ENCODE peak calls at places on chromosomes 4 and X, in five cellular contexts. G is K562, C is HepG2, F is H1, N is GM12878. D is an unnamed sample.

GRCh38 chr4:10026485-10026884 is 5.2 kb upstream of the SLC2A9 start:
- DNase-seq in G (no peak), C (no peak), F (no peak), N (no peak), D (no peak)

GRCh38 chr4:52937829-52938228 is 75.7 kb downstream of the RASL11B start:
- DNase-seq in G (no peak), C (no peak), F (no peak), N (no peak), D (no peak)

GRCh38 chrX:53254570-53255461 is 26.6 kb downstream of the IQSEC2 start:
- DNase-seq in G (no peak), C (no peak), F (no peak), N (no peak), D (no peak)

GRCh38 chr4:13920111-13920875 is 292.8 kb upstream of the BOD1L1 start:
- DNase-seq in G (no peak), C (no peak), F (peak), N (no peak), D (peak)

GRCh38 chr4:18536420-18536819 is 514.9 kb upstream of the LCORL start:
- DNase-seq in G (no peak), C (peak), F (no peak), N (no peak), D (no peak)

GRCh38 chrX:54786972-54787371 is 11.1 kb downstream of the ITIH6 start:
- DNase-seq in G (no peak), C (no peak), F (no peak), N (no peak), D (no peak)

GRCh38 chrX:150935466-150935865 is 37.0 kb upstream of the CD99L2 start:
- DNase-seq in G (no peak), C (no peak), F (no peak), N (no peak), D (peak)

GRCh38 chrX:153917814-153918213 is 8.2 kb downstream of the ARHGAP4 start:
- DNase-seq in G (no peak), C (no peak), F (no peak), N (no peak), D (no peak)

GRCh38 chr4:137266511-137266910 is 265.8 kb downstream of the PCDH18 start:
- DNase-seq in G (no peak), C (no peak), F (no peak), N (no peak), D (no peak)

GRCh38 chrX:71195959-71196727 is 26.9 kb upstream of the GJB1 start:
- DNase-seq in G (no peak), C (no peak), F (no peak), N (no peak), D (no peak)

GRCh38 chrX:48833531-48834138 is 1.8 kb downstream of the PCSK1N start:
- DNase-seq in G (no peak), C (peak), F (no peak), N (no peak), D (peak)

GRCh38 chr4:60522265-60522664 is 677.9 kb upstream of the ADGRL3 start:
- DNase-seq in G (no peak), C (no peak), F (no peak), N (no peak), D (no peak)

GRCh38 chr4:128570380-128570779 is 239.1 kb upstream of the JADE1 start:
- DNase-seq in G (no peak), C (no peak), F (no peak), N (no peak), D (peak)

GRCh38 chrX:13317366-13317765 is 2.5 kb downstream of the ATXN3L start:
- DNase-seq in G (no peak), C (no peak), F (no peak), N (no peak), D (no peak)

GRCh38 chr4:3307060-3307459 is 14.2 kb downstream of the RGS12 start:
- DNase-seq in G (no peak), C (no peak), F (no peak), N (no peak), D (no peak)

GRCh38 chrX:3815896-3816664 is 102.6 kb upstream of the PRKX start:
- DNase-seq in G (peak), C (peak), F (no peak), N (peak), D (peak)

GRCh38 chrX:83469551-83469950 is 38.5 kb upstream of the POU3F4 start:
- DNase-seq in G (no peak), C (peak), F (no peak), N (no peak), D (peak)

GRCh38 chrX:111006119-111006518 is 89.9 kb upstream of the PAK3 start:
- DNase-seq in G (no peak), C (no peak), F (no peak), N (no peak), D (no peak)

GRCh38 chrX:150958177-150958576 is 25.0 kb upstream of the HMGB3 start:
- DNase-seq in G (no peak), C (no peak), F (no peak), N (no peak), D (no peak)

GRCh38 chr4:120923201-120923522 is 636 bp upstream of the PRDM5 start:
- DNase-seq in G (no peak), C (no peak), F (no peak), N (no peak), D (no peak)

GRCh38 chr4:129929052-129929451 is 833.1 kb downstream of the C4orf33 start:
- DNase-seq in G (no peak), C (no peak), F (no peak), N (no peak), D (no peak)

GRCh38 chr4:48902266-48902665 is 4.3 kb downstream of the OCIAD2 start:
- DNase-seq in G (no peak), C (no peak), F (no peak), N (no peak), D (peak)

GRCh38 chr4:124694961-124695598 is 17.5 kb downstream of the ANKRD50 start:
- DNase-seq in G (no peak), C (no peak), F (no peak), N (no peak), D (no peak)

GRCh38 chrX:49226946-49227345 is 6.2 kb downstream of the CACNA1F start:
- DNase-seq in G (no peak), C (no peak), F (no peak), N (no peak), D (no peak)

GRCh38 chrX:21865436-21865835 is 9.6 kb downstream of the YY2 start:
- DNase-seq in G (no peak), C (no peak), F (no peak), N (no peak), D (no peak)

GRCh38 chr4:2341911-2342652 is 76.4 kb downstream of the ZFYVE28 start:
- DNase-seq in G (no peak), C (no peak), F (no peak), N (no peak), D (no peak)

GRCh38 chr4:151322565-151322964 is 2.8 kb downstream of the SH3D19 start:
- DNase-seq in G (no peak), C (no peak), F (no peak), N (no peak), D (no peak)

GRCh38 chrX:133444952-133445831 is 29.9 kb upstream of the GPC4 start:
- DNase-seq in G (no peak), C (no peak), F (no peak), N (no peak), D (peak)

GRCh38 chr4:55079451-55080173 is 45.8 kb downstream of the KDR start:
- DNase-seq in G (no peak), C (no peak), F (no peak), N (no peak), D (no peak)

GRCh38 chrX:120790118-120790517 is 85.5 kb downstream of the CT47B1 start:
- DNase-seq in G (peak), C (peak), F (no peak), N (peak), D (peak)
- TF ChIP-seq RFX5 in G (no peak), C (no peak), F (no peak), N (no peak), D (no peak)

GRCh38 chr4:75963558-75963957 is 22.7 kb upstream of the NAAA start:
- DNase-seq in G (no peak), C (no peak), F (no peak), N (no peak), D (no peak)

GRCh38 chr4:75973770-75974169 is 17.0 kb downstream of the SDAD1 start:
- DNase-seq in G (no peak), C (no peak), F (no peak), N (no peak), D (no peak)

GRCh38 chr4:75968084-75968483 is 22.7 kb downstream of the SDAD1 start:
- DNase-seq in G (no peak), C (no peak), F (no peak), N (no peak), D (no peak)
- TF ChIP-seq HDAC2 in G (no peak), C (no peak), F (no peak), N (no peak), D (no peak)

DNA sequence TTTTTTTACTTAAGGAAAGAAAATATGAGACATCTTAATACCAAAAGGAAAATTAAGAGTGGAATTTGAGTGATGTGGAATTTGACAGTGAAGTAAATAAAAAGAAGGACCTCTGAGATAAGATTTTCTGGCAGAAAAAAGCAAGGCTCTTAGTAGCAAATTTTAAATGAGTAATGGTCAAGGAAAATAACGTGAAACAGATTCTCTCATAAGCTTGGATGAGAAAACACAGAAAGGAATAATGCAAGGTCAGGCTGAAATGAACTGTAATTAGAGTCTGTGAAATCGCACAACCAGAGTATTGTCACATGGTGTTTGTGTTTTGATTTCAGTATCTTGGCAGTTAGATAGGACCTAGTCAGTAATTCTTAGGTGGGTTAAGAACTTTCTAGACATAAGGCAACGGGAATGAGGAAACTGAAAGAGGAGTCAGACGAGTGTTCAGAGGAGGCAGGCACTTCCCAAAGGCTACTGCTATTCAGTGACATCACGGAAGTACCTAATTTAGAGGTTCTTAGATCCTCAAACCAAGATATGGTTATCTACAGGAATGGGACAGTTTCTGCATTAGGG is 34.5 kb downstream of the LIMCH1 start:
- DNase-seq in G (no peak), C (no peak), F (no peak), N (no peak), D (no peak)
- TF ChIP-seq RAD21 in G (no peak), C (no peak), F (no peak), N (no peak), D (no peak)

DNA sequence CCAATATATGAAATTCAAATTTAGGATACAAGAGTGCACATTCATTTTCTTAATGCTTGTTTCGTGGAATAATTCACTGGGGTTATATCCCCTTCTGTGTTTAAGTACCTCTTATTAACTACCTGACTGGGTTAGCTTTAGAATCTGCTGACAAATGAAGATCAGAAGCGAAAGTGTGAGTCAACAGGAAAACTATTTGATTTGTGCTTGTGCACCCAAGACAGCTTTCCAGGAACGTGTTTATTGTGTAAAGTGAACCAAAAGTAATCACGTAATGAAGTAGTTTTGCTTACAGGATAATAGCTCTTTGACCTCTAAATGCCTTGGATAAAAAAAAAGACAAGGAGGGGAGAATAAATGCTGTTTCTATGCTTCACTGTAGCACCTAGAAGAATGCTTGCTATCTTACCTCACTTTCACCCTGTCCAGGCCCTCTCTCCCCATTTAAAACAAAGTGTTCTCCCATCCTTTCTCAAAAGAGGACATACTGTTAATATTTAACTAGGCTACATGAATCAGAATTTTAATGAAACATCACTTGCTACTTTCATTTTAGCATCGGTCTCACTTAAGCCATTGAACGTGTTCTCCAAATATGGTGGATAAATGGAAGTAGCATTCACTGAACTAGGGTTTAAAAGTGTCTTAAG is 141.9 kb downstream of the THOC2 start:
- DNase-seq in G (no peak), C (peak), F (no peak), N (peak), D (peak)
- TF ChIP-seq RFX5 in G (no peak), C (no peak), F (no peak), N (no peak), D (no peak)

DNA sequence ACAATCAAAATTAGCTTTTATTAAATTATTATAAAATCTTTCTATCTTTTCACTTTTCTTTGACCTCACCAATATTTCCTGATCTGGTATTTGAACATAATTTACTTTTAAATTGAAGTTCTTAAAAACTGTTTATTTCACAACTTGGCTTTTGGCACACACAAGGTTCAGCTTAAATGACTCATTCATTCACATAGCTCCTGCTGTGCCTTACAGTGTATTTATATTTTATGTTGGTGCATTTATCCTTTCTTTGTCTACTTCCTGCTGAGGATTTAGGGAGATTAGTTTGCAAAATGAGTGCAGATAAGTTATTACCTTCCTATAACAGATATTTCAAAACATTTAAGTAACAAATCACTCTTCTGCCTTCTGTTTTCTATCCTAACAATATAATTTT is 430.6 kb downstream of the DTHD1 start:
- DNase-seq in G (no peak), C (no peak), F (no peak), N (no peak), D (no peak)
- TF ChIP-seq HDAC2 in G (no peak), C (no peak), F (no peak), N (no peak), D (no peak)

GRCh38 chr4:1250527-1250812 is 1.5 kb upstream of the CTBP1 start:
- DNase-seq in G (no peak), C (no peak), F (no peak), N (no peak), D (no peak)
- TF ChIP-seq RAD21 in G (no peak), C (no peak), F (no peak), N (no peak), D (no peak)

DNA sequence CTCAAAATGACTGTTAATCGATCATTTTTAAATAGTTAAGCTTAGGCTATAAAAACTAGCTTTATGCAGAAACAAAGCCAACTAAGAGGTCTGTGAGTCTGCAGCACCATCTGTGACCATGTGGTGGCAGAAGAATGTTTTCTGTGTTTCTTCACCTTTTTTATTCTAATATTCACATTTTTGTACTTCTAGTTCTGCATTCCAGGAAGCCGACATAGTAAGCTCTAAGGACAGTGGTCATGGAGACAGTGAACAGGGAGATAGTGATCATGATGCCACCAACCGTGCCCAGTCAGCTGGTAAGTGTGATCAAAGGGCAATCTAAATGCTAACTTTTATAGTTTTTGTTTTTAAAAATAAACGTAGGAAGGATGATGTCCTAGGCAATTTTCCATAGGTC is 5.6 kb downstream of the PCDH10 start:
- DNase-seq in G (no peak), C (peak), F (no peak), N (no peak), D (peak)
- TF ChIP-seq RFX5 in G (no peak), C (no peak), F (no peak), N (no peak), D (no peak)

GRCh38 chr4:82754546-82755165 is 43.9 kb downstream of the SCD5 start:
- DNase-seq in G (no peak), C (no peak), F (no peak), N (no peak), D (no peak)
- TF ChIP-seq HDAC2 in G (no peak), C (no peak), F (no peak), N (no peak), D (no peak)

GRCh38 chr4:94256833-94257232 is 49.2 kb downstream of the SMARCAD1 start:
- DNase-seq in G (no peak), C (peak), F (no peak), N (no peak), D (no peak)

GRCh38 chr4:94256144-94256783 is 48.6 kb downstream of the SMARCAD1 start:
- DNase-seq in G (no peak), C (no peak), F (no peak), N (no peak), D (no peak)

GRCh38 chr4:94251094-94251493 is 43.4 kb downstream of the SMARCAD1 start:
- DNase-seq in G (no peak), C (no peak), F (no peak), N (no peak), D (no peak)

DNA sequence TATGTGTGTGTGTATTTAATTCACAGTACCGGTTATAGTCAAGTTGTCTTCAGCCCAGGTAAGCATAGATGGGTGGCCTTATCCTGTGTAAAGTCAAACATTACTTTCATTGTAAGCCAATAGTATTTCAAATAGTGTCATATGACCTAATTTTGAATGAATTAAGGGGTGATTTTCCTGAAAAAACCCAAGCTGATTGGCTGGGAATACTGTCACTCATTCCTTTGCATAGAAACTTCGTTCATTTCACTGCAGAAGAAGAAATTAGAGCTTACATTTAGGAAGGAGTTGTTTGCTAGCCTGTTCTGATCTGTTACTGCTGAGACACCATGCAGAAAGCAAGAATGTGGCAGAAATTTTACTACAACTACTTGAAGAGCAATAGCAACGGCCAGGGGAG is 45.4 kb downstream of the SMARCAD1 start:
- DNase-seq in G (peak), C (no peak), F (no peak), N (no peak), D (no peak)
- TF ChIP-seq RAD21 in G (no peak), C (no peak), F (no peak), N (no peak), D (no peak)

GRCh38 chr4:5211274-5211852 is 160.1 kb downstream of the STK32B start:
- DNase-seq in G (no peak), C (no peak), F (no peak), N (no peak), D (no peak)
- TF ChIP-seq RFX5 in G (no peak), C (no peak), F (no peak), N (no peak), D (no peak)

D was measured in A549.